ENCODE peak calls at places on chromosomes 2 and 18, in four cellular contexts. M, Y, S and O are unnamed samples.

GRCh38 chr18:62054929-62055498 is 131.8 kb downstream of the PIGN start:
- DNase-seq in S (no peak), M (no peak), Y (no peak), O (no peak)

GRCh38 chr18:33580540-33580939 is 2.5 kb downstream of the ASXL3 start:
- DNase-seq in M (no peak), Y (no peak), S (no peak), O (no peak)

GRCh38 chr2:17518212-17519154 is at the start of gene RAD51AP2:
- DNase-seq in S (no peak), M (peak), Y (peak), O (peak)

GRCh38 chr2:209734805-209735204 is 36.8 kb upstream of the UNC80 start:
- DNase-seq in M (no peak), S (no peak), Y (peak), O (no peak)

GRCh38 chr2:168976034-168976654 is 55.0 kb downstream of the ABCB11 start:
- DNase-seq in S (no peak), M (no peak), Y (peak), O (no peak)

GRCh38 chr2:150663143-150663542 is 175.7 kb upstream of the RND3 start:
- DNase-seq in M (peak), S (no peak), Y (peak), O (no peak)

GRCh38 chr2:83054751-83055150 is 1404.3 kb downstream of the SUCLG1 start:
- DNase-seq in M (peak), S (no peak), Y (no peak), O (no peak)

GRCh38 chr2:96145028-96145939 is at the start of gene DUSP2:
- DNase-seq in S (peak), Y (peak), M (peak), O (peak)

GRCh38 chr18:45353530-45353929 is 261.7 kb upstream of the SLC14A2 start:
- DNase-seq in M (no peak), S (no peak), Y (peak), O (no peak)

GRCh38 chr2:127063701-127064590 is 43.0 kb downstream of the BIN1 start:
- DNase-seq in S (no peak), M (no peak), Y (no peak), O (no peak)

GRCh38 chr18:48990497-48991298 is 39.9 kb upstream of the SMAD7 start:
- DNase-seq in S (no peak), M (peak), Y (peak), O (no peak)

GRCh38 chr2:211159972-211160371 is 603.6 kb downstream of the CPS1 start:
- DNase-seq in Y (no peak), S (no peak), M (no peak), O (no peak)
- TF ChIP-seq CTCF in Y (no peak), S (no peak), M (no peak), O (no peak)

GRCh38 chr2:202634556-202635440 is at the start of gene FAM117B:
- DNase-seq in M (peak), S (peak), Y (peak), O (peak)
- TF ChIP-seq CTCF in M (no peak), S (no peak), Y (no peak), O (no peak)

DNA sequence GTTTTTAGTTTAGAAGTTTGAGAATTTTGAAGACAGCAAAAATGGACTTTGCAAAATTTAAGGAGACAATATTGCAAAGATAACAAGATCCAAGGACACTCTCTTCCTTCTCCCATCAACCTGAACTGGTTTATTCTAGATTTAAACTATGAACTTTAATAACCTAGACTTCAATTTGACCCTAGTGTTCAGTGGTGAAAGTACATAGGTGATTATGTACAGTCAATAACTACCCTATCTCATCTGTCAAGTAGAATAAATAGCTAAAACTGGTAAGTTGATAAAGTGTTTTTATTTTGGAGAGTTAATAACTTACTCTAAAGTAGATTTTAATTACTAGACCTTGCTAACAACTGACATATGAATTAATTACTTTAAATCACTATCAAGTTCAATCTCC is 52.9 kb upstream of the NFE2L2 start:
- DNase-seq in M (no peak), S (no peak), Y (no peak), O (no peak)
- TF ChIP-seq CTCF in M (no peak), S (no peak), Y (no peak), O (no peak)

DNA sequence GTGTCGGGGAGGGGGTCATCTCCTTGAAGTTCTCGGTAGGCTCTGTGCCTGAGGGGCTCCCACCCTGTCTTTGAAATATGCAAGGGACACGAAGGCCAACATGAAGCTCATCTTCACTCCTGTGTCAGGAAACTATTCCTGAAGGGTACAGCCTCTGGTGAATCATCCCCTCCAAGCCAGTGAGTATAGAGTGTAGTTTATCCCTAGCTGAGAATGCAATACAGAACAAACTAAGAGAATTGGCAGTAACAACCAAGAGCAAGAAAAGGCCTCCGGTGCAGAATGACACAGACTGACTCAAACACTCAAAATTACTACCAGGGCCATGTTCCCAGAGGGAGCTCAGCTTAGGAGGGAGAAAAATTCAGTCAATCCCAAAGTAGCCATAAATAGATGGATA is 413.3 kb downstream of the BCL11A start:
- DNase-seq in S (no peak), M (no peak), Y (peak), O (no peak)
- TF ChIP-seq CTCF in S (no peak), M (no peak), Y (no peak), O (no peak)